ENCODE peak calls at places on chromosomes 7 and 10, in ten cellular contexts. One of them, this sample, is unnamed.
A peak's percentile ranks its signal among the peaks of the same experiment; 100 is the strongest.

GRCh38 chr7:98568891-98569290 is 48.2 kb upstream of the NPTX2 start:
- DNase-seq in HCT116: no peak
- DNase-seq in HepG2: no peak
- DNase-seq in Panc1: no peak
- DNase-seq in transverse colon: no peak
- DNase-seq in H1: no peak
- DNase-seq in stomach: no peak
- DNase-seq in GM23338: no peak
- DNase-seq in sigmoid colon: peak; percentile 64
- DNase-seq in suprapubic skin: no peak
- DNase-seq in this sample: no peak

GRCh38 chr7:45384499-45384898 is 189.7 kb upstream of the ADCY1 start:
- DNase-seq in sigmoid colon: no peak
- DNase-seq in GM23338: no peak
- DNase-seq in HepG2: no peak
- DNase-seq in Panc1: no peak
- DNase-seq in stomach: no peak
- DNase-seq in transverse colon: no peak
- DNase-seq in H1: no peak
- DNase-seq in suprapubic skin: no peak
- DNase-seq in HCT116: no peak
- DNase-seq in this sample: no peak

GRCh38 chr10:128485701-128486235 is 359.5 kb upstream of the MKI67 start:
- DNase-seq in HCT116: no peak
- DNase-seq in H1: no peak
- DNase-seq in sigmoid colon: no peak
- DNase-seq in stomach: no peak
- DNase-seq in suprapubic skin: no peak
- DNase-seq in HepG2: no peak
- DNase-seq in GM23338: no peak
- DNase-seq in Panc1: no peak
- DNase-seq in transverse colon: no peak
- DNase-seq in this sample: peak; percentile 57

GRCh38 chr7:115494529-115495147 is 535.9 kb downstream of the TFEC start:
- DNase-seq in H1: no peak
- DNase-seq in GM23338: no peak
- DNase-seq in sigmoid colon: no peak
- DNase-seq in suprapubic skin: no peak
- DNase-seq in Panc1: no peak
- DNase-seq in HCT116: no peak
- DNase-seq in HepG2: no peak
- DNase-seq in transverse colon: no peak
- DNase-seq in stomach: no peak
- DNase-seq in this sample: no peak

GRCh38 chr7:71384094-71384493 is 252.2 kb downstream of the GALNT17 start:
- DNase-seq in HepG2: no peak
- DNase-seq in sigmoid colon: no peak
- DNase-seq in stomach: no peak
- DNase-seq in GM23338: no peak
- DNase-seq in HCT116: no peak
- DNase-seq in suprapubic skin: no peak
- DNase-seq in H1: no peak
- DNase-seq in transverse colon: no peak
- DNase-seq in Panc1: no peak
- DNase-seq in this sample: no peak

GRCh38 chr7:97246317-97246716 is 128.8 kb downstream of the SDHAF3 start:
- DNase-seq in suprapubic skin: no peak
- DNase-seq in HCT116: no peak
- DNase-seq in HepG2: no peak
- DNase-seq in Panc1: no peak
- DNase-seq in sigmoid colon: no peak
- DNase-seq in stomach: no peak
- DNase-seq in GM23338: no peak
- DNase-seq in transverse colon: no peak
- DNase-seq in H1: no peak
- DNase-seq in this sample: no peak

GRCh38 chr7:157445246-157445955 is 108.6 kb downstream of the DNAJB6 start:
- DNase-seq in suprapubic skin: peak; percentile 39
- DNase-seq in H1: peak; percentile 37
- DNase-seq in stomach: no peak
- DNase-seq in HepG2: no peak
- DNase-seq in Panc1: no peak
- DNase-seq in GM23338: no peak
- DNase-seq in transverse colon: no peak
- DNase-seq in sigmoid colon: peak; percentile 52
- DNase-seq in HCT116: no peak
- DNase-seq in this sample: peak; percentile 67

GRCh38 chr7:4607321-4607729 is 74.8 kb upstream of the FOXK1 start:
- DNase-seq in HCT116: no peak
- DNase-seq in transverse colon: no peak
- DNase-seq in sigmoid colon: no peak
- DNase-seq in suprapubic skin: peak; percentile 16
- DNase-seq in H1: no peak
- DNase-seq in GM23338: no peak
- DNase-seq in HepG2: no peak
- DNase-seq in stomach: no peak
- DNase-seq in Panc1: no peak
- DNase-seq in this sample: peak; percentile 64

GRCh38 chr10:112589081-112589480 is 142.1 kb downstream of the VTI1A start:
- DNase-seq in stomach: no peak
- DNase-seq in HCT116: no peak
- DNase-seq in sigmoid colon: no peak
- DNase-seq in Panc1: no peak
- DNase-seq in HepG2: no peak
- DNase-seq in transverse colon: no peak
- DNase-seq in suprapubic skin: no peak
- DNase-seq in H1: no peak
- DNase-seq in GM23338: no peak
- DNase-seq in this sample: no peak

GRCh38 chr10:112585960-112586359 is 138.9 kb downstream of the VTI1A start:
- DNase-seq in HepG2: no peak
- DNase-seq in sigmoid colon: no peak
- DNase-seq in GM23338: no peak
- DNase-seq in transverse colon: no peak
- DNase-seq in stomach: no peak
- DNase-seq in HCT116: no peak
- DNase-seq in Panc1: no peak
- DNase-seq in H1: no peak
- DNase-seq in suprapubic skin: no peak
- DNase-seq in this sample: no peak

GRCh38 chr10:112585052-112585451 is 138.0 kb downstream of the VTI1A start:
- DNase-seq in H1: no peak
- DNase-seq in HCT116: peak; percentile 36
- DNase-seq in GM23338: no peak
- DNase-seq in HepG2: no peak
- DNase-seq in suprapubic skin: no peak
- DNase-seq in sigmoid colon: no peak
- DNase-seq in stomach: peak; percentile 29
- DNase-seq in transverse colon: no peak
- DNase-seq in Panc1: peak; percentile 38
- DNase-seq in this sample: no peak

GRCh38 chr10:112587709-112588108 is 140.7 kb downstream of the VTI1A start:
- DNase-seq in Panc1: no peak
- DNase-seq in sigmoid colon: no peak
- DNase-seq in H1: no peak
- DNase-seq in GM23338: peak; percentile 47
- DNase-seq in transverse colon: no peak
- DNase-seq in stomach: no peak
- DNase-seq in HepG2: no peak
- DNase-seq in HCT116: no peak
- DNase-seq in suprapubic skin: no peak
- DNase-seq in this sample: no peak

DNA sequence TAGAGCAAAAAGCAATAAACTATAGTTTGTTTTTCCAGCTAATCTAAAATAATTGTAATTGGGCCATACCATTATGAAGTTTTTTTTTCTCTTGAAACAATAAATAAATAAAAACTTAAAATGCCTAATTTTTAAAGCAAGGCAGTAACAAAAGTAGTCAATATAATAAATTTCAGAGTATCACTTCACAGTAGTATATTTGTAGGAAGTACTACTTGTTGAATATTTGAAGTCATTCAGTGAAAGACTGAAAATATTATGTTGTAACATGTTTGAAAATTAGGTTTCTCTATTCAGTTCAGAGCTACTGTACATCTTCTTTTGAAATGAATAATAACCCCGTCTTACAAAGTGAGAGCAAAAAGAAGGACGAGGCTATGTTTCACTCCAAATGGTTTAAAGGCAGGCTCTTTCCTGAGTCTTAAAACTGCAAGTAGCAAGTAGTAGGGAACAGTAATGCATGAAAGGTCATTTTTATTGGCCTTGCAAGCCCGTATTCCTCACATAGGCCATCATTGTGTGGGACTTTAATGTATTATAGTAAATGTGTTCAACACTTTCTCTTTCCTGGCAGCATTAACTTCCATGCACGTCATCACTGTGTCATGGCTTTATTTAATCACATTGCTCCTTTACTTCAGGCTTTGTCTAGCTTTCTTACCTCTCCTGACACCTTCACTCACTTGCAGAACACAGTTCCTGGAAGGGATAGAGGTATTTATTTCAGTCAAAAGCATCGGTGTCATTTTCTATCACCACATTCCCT is 141.4 kb downstream of the VTI1A start:
- DNase-seq in GM23338: no peak
- DNase-seq in H1: no peak
- DNase-seq in HCT116: no peak
- DNase-seq in stomach: no peak
- DNase-seq in Panc1: no peak
- DNase-seq in suprapubic skin: no peak
- DNase-seq in transverse colon: no peak
- DNase-seq in sigmoid colon: no peak
- DNase-seq in HepG2: no peak
- DNase-seq in this sample: no peak
- TF ChIP-seq CTCF in GM23338: no peak
- TF ChIP-seq CTCF in H1: no peak
- TF ChIP-seq CTCF in HCT116: no peak
- TF ChIP-seq CTCF in stomach: no peak
- TF ChIP-seq CTCF in Panc1: no peak
- TF ChIP-seq CTCF in suprapubic skin: no peak
- TF ChIP-seq CTCF in transverse colon: no peak
- TF ChIP-seq CTCF in sigmoid colon: no peak
- TF ChIP-seq CTCF in HepG2: no peak
- TF ChIP-seq CTCF in this sample: no peak

GRCh38 chr10:68331455-68332258 is at the start of gene HNRNPH3:
- DNase-seq in HCT116: peak; percentile 92
- DNase-seq in transverse colon: peak; percentile 99
- DNase-seq in Panc1: peak; percentile 89
- DNase-seq in sigmoid colon: peak; percentile 99
- DNase-seq in GM23338: peak; percentile 99
- DNase-seq in H1: peak; percentile 99
- DNase-seq in HepG2: peak; percentile 92
- DNase-seq in suprapubic skin: peak; percentile 99
- DNase-seq in stomach: peak; percentile 99
- DNase-seq in this sample: peak; percentile 99

GRCh38 chr10:68329506-68329861 is 2.4 kb upstream of the HNRNPH3 start:
- DNase-seq in suprapubic skin: no peak
- DNase-seq in HCT116: no peak
- DNase-seq in HepG2: no peak
- DNase-seq in transverse colon: no peak
- DNase-seq in Panc1: no peak
- DNase-seq in H1: no peak
- DNase-seq in stomach: no peak
- DNase-seq in sigmoid colon: no peak
- DNase-seq in GM23338: no peak
- DNase-seq in this sample: no peak

GRCh38 chr10:68333058-68333395 is 299 bp upstream of the PBLD start:
- DNase-seq in HepG2: peak; percentile 5
- DNase-seq in suprapubic skin: no peak
- DNase-seq in Panc1: no peak
- DNase-seq in H1: no peak
- DNase-seq in sigmoid colon: no peak
- DNase-seq in transverse colon: no peak
- DNase-seq in HCT116: no peak
- DNase-seq in GM23338: no peak
- DNase-seq in stomach: no peak
- DNase-seq in this sample: no peak

GRCh38 chr10:68332259-68333057 is at the start of gene PBLD:
- DNase-seq in GM23338: peak; percentile 93
- DNase-seq in HCT116: peak; percentile 43
- DNase-seq in Panc1: peak; percentile 64
- DNase-seq in stomach: peak; percentile 73
- DNase-seq in sigmoid colon: peak; percentile 86
- DNase-seq in transverse colon: peak; percentile 77
- DNase-seq in HepG2: peak; percentile 71
- DNase-seq in H1: peak; percentile 82
- DNase-seq in suprapubic skin: peak; percentile 81
- DNase-seq in this sample: peak; percentile 91

GRCh38 chr10:68330852-68331454 is 911 bp upstream of the HNRNPH3 start:
- DNase-seq in HepG2: no peak
- DNase-seq in sigmoid colon: peak; percentile 77
- DNase-seq in GM23338: peak; percentile 24
- DNase-seq in stomach: no peak
- DNase-seq in transverse colon: peak; percentile 27
- DNase-seq in suprapubic skin: peak; percentile 67
- DNase-seq in Panc1: no peak
- DNase-seq in H1: no peak
- DNase-seq in HCT116: no peak
- DNase-seq in this sample: peak; percentile 81
- H3K4me1 ChIP-seq in HepG2: peaks cover 43% of the 10 kb centered on the region
- H3K4me1 ChIP-seq in sigmoid colon: peaks cover 41% of the 10 kb centered on the region
- H3K4me1 ChIP-seq in GM23338: peaks cover 27% of the 10 kb centered on the region
- H3K4me1 ChIP-seq in stomach: peaks cover 55% of the 10 kb centered on the region
- H3K4me1 ChIP-seq in transverse colon: peaks cover 43% of the 10 kb centered on the region
- H3K4me1 ChIP-seq in suprapubic skin: peaks cover 58% of the 10 kb centered on the region
- H3K4me1 ChIP-seq in Panc1: peaks cover 44% of the 10 kb centered on the region
- H3K4me1 ChIP-seq in H1: no peaks in the 10 kb centered on the region
- H3K4me1 ChIP-seq in HCT116: peaks cover 38% of the 10 kb centered on the region
- H3K4me1 ChIP-seq in this sample: peaks cover 21% of the 10 kb centered on the region

DNA sequence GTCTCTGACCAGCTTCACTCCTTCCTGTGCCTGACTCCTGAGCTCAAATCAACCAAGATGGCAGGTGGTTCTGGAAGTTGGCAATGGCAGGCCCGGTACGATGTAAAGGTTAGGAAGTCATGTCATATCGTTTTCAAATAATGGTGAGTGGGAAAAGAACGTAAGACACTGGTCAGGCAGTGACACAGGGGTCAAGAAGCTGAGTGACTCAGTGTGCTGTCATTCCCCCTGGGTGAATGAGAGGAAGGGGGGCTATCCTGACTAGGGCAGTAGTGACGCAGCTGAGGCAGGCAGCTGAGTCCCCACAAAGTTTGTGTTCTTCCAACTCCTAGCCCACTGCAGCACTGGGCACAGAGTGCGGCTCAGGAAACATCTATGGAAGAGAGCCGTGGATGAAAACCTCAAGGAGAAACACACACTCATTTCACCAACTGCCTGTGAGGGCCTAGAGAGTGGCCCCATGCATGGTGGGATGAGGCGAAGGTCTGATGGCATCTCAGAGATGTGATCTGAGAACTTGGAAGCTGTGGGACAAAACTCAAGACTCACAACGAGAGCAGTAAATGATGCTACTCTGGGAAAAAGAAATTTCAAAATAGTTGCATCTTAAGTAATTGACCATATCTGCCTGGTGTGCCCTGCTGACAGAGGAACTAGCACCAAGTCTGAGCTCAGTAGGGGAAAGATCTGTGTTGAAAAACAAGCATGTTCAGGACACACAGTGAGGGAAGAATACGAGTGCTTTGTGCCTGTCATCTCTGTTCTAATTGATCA is 23.2 kb downstream of the CREB3L2 start:
- DNase-seq in H1: no peak
- DNase-seq in HCT116: peak; percentile 89
- DNase-seq in sigmoid colon: peak; percentile 85
- DNase-seq in HepG2: no peak
- DNase-seq in transverse colon: peak; percentile 41
- DNase-seq in suprapubic skin: no peak
- DNase-seq in Panc1: peak; percentile 94
- DNase-seq in GM23338: no peak
- DNase-seq in stomach: no peak
- DNase-seq in this sample: no peak
- TF ChIP-seq POLR2AphosphoS5 in H1: no peak
- TF ChIP-seq POLR2AphosphoS5 in HCT116: peak; percentile 40
- TF ChIP-seq POLR2AphosphoS5 in sigmoid colon: peak; percentile 64
- TF ChIP-seq POLR2AphosphoS5 in HepG2: no peak
- TF ChIP-seq POLR2AphosphoS5 in transverse colon: peak; percentile 65
- TF ChIP-seq POLR2AphosphoS5 in suprapubic skin: no peak
- TF ChIP-seq POLR2AphosphoS5 in Panc1: no peak
- TF ChIP-seq POLR2AphosphoS5 in GM23338: no peak
- TF ChIP-seq POLR2AphosphoS5 in stomach: peak; percentile 71
- TF ChIP-seq POLR2AphosphoS5 in this sample: peak; percentile 67

GRCh38 chr7:21013765-21014502 is 227.2 kb upstream of the SP8 start:
- DNase-seq in transverse colon: no peak
- DNase-seq in Panc1: no peak
- DNase-seq in GM23338: no peak
- DNase-seq in stomach: no peak
- DNase-seq in HCT116: no peak
- DNase-seq in H1: no peak
- DNase-seq in sigmoid colon: no peak
- DNase-seq in HepG2: no peak
- DNase-seq in suprapubic skin: no peak
- DNase-seq in this sample: no peak

DNA sequence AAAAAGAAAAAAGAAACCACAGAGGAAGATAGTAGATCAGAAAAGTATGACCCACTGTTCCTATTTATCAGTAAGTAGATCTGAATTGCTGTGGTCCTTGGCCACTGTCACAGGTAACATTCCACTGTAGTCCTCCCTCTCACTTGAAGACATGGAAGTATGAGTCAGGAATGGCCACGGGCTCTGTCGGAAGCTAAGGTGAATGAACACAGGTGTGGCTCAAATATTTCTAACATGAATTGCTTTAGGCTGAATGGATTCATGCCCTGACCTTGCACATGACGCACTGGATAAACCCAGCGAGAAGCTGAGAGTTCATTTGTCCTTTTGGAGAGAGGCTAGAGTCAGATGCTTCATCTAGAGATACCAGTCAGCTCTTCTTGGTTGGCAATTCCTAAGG is 224.5 kb upstream of the SP8 start:
- DNase-seq in transverse colon: no peak
- DNase-seq in suprapubic skin: no peak
- DNase-seq in HepG2: no peak
- DNase-seq in HCT116: peak; percentile 90
- DNase-seq in H1: no peak
- DNase-seq in Panc1: no peak
- DNase-seq in stomach: no peak
- DNase-seq in GM23338: no peak
- DNase-seq in sigmoid colon: no peak
- DNase-seq in this sample: no peak
- TF ChIP-seq CTCF in transverse colon: no peak
- TF ChIP-seq CTCF in suprapubic skin: no peak
- TF ChIP-seq CTCF in HepG2: no peak
- TF ChIP-seq CTCF in HCT116: no peak
- TF ChIP-seq CTCF in H1: no peak
- TF ChIP-seq CTCF in Panc1: no peak
- TF ChIP-seq CTCF in stomach: no peak
- TF ChIP-seq CTCF in GM23338: no peak
- TF ChIP-seq CTCF in sigmoid colon: no peak
- TF ChIP-seq CTCF in this sample: no peak